ENCODE peak calls at places on chromosome X, in six cellular contexts. One of them, this sample, is unnamed. For H3K9me3, the result is how much of the 10 kb centered on the place peaks cover.

GRCh38 chrX:71533514-71533849 is 578 bp downstream of the OGT start:
- DNase-seq in PC-3: no peak
- DNase-seq in H9: no peak
- DNase-seq in fibroblast of lung: peak
- DNase-seq in osteoblast: no peak
- DNase-seq in GM23248: no peak
- DNase-seq in this sample: no peak

GRCh38 chrX:129931411-129932136 is 25.6 kb downstream of the UTP14A start:
- DNase-seq in H9: peak
- DNase-seq in GM23248: peak
- DNase-seq in fibroblast of lung: peak
- DNase-seq in osteoblast: peak
- DNase-seq in PC-3: peak
- DNase-seq in this sample: peak

GRCh38 chrX:68440940-68441339 is 7.6 kb upstream of the OPHN1 start:
- DNase-seq in PC-3: peak
- DNase-seq in fibroblast of lung: peak
- DNase-seq in osteoblast: no peak
- DNase-seq in H9: no peak
- DNase-seq in GM23248: peak
- DNase-seq in this sample: no peak

GRCh38 chrX:2931612-2932011 is 2.5 kb upstream of the ARSD start:
- DNase-seq in H9: peak
- DNase-seq in fibroblast of lung: no peak
- DNase-seq in osteoblast: no peak
- DNase-seq in PC-3: no peak
- DNase-seq in GM23248: no peak
- DNase-seq in this sample: no peak

GRCh38 chrX:154409222-154409871 is at the start of gene DNASE1L1:
- DNase-seq in fibroblast of lung: peak
- DNase-seq in GM23248: peak
- DNase-seq in H9: peak
- DNase-seq in osteoblast: peak
- DNase-seq in PC-3: peak
- DNase-seq in this sample: peak

GRCh38 chrX:144566592-144566991 is 680.7 kb upstream of the SPANXN1 start:
- DNase-seq in PC-3: no peak
- DNase-seq in H9: peak
- DNase-seq in fibroblast of lung: no peak
- DNase-seq in GM23248: no peak
- DNase-seq in osteoblast: no peak
- DNase-seq in this sample: peak

GRCh38 chrX:135421537-135421931 is 210 bp upstream of the SMIM10L2A start:
- DNase-seq in PC-3: peak
- DNase-seq in osteoblast: peak
- DNase-seq in fibroblast of lung: peak
- DNase-seq in H9: peak
- DNase-seq in GM23248: peak
- DNase-seq in this sample: peak

GRCh38 chrX:140664939-140665338 is 44.6 kb upstream of the LINC00632 start:
- DNase-seq in H9: no peak
- DNase-seq in PC-3: peak
- DNase-seq in osteoblast: no peak
- DNase-seq in GM23248: peak
- DNase-seq in fibroblast of lung: peak
- DNase-seq in this sample: peak

GRCh38 chrX:106927700-106928099 is 7.5 kb downstream of the CLDN2 start:
- DNase-seq in fibroblast of lung: no peak
- DNase-seq in PC-3: no peak
- DNase-seq in GM23248: no peak
- DNase-seq in H9: no peak
- DNase-seq in osteoblast: no peak
- DNase-seq in this sample: no peak

GRCh38 chrX:112774142-112774541 is 66.5 kb downstream of the AMOT start:
- DNase-seq in H9: no peak
- DNase-seq in GM23248: no peak
- DNase-seq in osteoblast: no peak
- DNase-seq in PC-3: no peak
- DNase-seq in fibroblast of lung: no peak
- DNase-seq in this sample: no peak

GRCh38 chrX:43349363-43349762 is 306.7 kb upstream of the MAOA start:
- DNase-seq in PC-3: peak
- DNase-seq in osteoblast: no peak
- DNase-seq in GM23248: peak
- DNase-seq in H9: peak
- DNase-seq in fibroblast of lung: no peak
- DNase-seq in this sample: peak

GRCh38 chrX:109776986-109777385 is 43.9 kb upstream of the ACSL4 start:
- DNase-seq in GM23248: no peak
- DNase-seq in fibroblast of lung: no peak
- DNase-seq in H9: no peak
- DNase-seq in osteoblast: no peak
- DNase-seq in PC-3: no peak
- DNase-seq in this sample: no peak

GRCh38 chrX:18696653-18697052 is 10.8 kb upstream of the PPEF1 start:
- DNase-seq in GM23248: no peak
- DNase-seq in osteoblast: no peak
- DNase-seq in fibroblast of lung: no peak
- DNase-seq in PC-3: no peak
- DNase-seq in H9: no peak
- DNase-seq in this sample: no peak

GRCh38 chrX:24646745-24647182 is 383 bp downstream of the PCYT1B start:
- DNase-seq in H9: peak
- DNase-seq in GM23248: peak
- DNase-seq in PC-3: no peak
- DNase-seq in fibroblast of lung: peak
- DNase-seq in osteoblast: no peak
- DNase-seq in this sample: no peak

GRCh38 chrX:134365923-134366322 is 94.0 kb upstream of the HPRT1 start:
- DNase-seq in H9: no peak
- DNase-seq in PC-3: peak
- DNase-seq in osteoblast: no peak
- DNase-seq in fibroblast of lung: no peak
- DNase-seq in GM23248: no peak
- DNase-seq in this sample: no peak

GRCh38 chrX:149849787-149850186 is 31.2 kb upstream of the MAGEA8 start:
- DNase-seq in fibroblast of lung: no peak
- DNase-seq in H9: no peak
- DNase-seq in GM23248: no peak
- DNase-seq in osteoblast: no peak
- DNase-seq in PC-3: no peak
- DNase-seq in this sample: no peak

GRCh38 chrX:131841496-131842410 is 181.3 kb upstream of the STK26 start:
- DNase-seq in osteoblast: peak
- DNase-seq in PC-3: peak
- DNase-seq in H9: peak
- DNase-seq in fibroblast of lung: peak
- DNase-seq in GM23248: peak
- DNase-seq in this sample: peak

GRCh38 chrX:45851434-45851991 is 650.8 kb upstream of the DIPK2B start:
- DNase-seq in PC-3: peak
- DNase-seq in H9: peak
- DNase-seq in fibroblast of lung: peak
- DNase-seq in osteoblast: peak
- DNase-seq in GM23248: peak
- DNase-seq in this sample: peak

GRCh38 chrX:45711231-45711630 is 510.6 kb upstream of the DIPK2B start:
- DNase-seq in GM23248: peak
- DNase-seq in fibroblast of lung: peak
- DNase-seq in PC-3: peak
- DNase-seq in H9: no peak
- DNase-seq in osteoblast: no peak
- DNase-seq in this sample: no peak

GRCh38 chrX:74510401-74510800 is 89.1 kb downstream of the SLC16A2 start:
- DNase-seq in osteoblast: no peak
- DNase-seq in PC-3: no peak
- DNase-seq in fibroblast of lung: no peak
- DNase-seq in GM23248: no peak
- DNase-seq in H9: no peak
- DNase-seq in this sample: no peak

GRCh38 chrX:154840856-154841255 is 6.4 kb upstream of the SMIM9 start:
- DNase-seq in osteoblast: peak
- DNase-seq in GM23248: peak
- DNase-seq in fibroblast of lung: peak
- DNase-seq in PC-3: peak
- DNase-seq in H9: no peak
- DNase-seq in this sample: peak

GRCh38 chrX:16873106-16873505 is 2.9 kb upstream of the RBBP7 start:
- DNase-seq in H9: no peak
- DNase-seq in GM23248: no peak
- DNase-seq in PC-3: peak
- DNase-seq in osteoblast: no peak
- DNase-seq in fibroblast of lung: no peak
- DNase-seq in this sample: no peak

GRCh38 chrX:110409925-110410324 is 51.3 kb downstream of the RTL9 start:
- DNase-seq in osteoblast: no peak
- DNase-seq in H9: no peak
- DNase-seq in GM23248: peak
- DNase-seq in fibroblast of lung: peak
- DNase-seq in PC-3: peak
- DNase-seq in this sample: no peak

GRCh38 chrX:10450229-10450958 is 170.0 kb downstream of the MID1 start:
- DNase-seq in osteoblast: no peak
- DNase-seq in H9: no peak
- DNase-seq in GM23248: peak
- DNase-seq in fibroblast of lung: peak
- DNase-seq in PC-3: peak
- DNase-seq in this sample: no peak

GRCh38 chrX:99494668-99495067 is 915.4 kb downstream of the PCDH19 start:
- DNase-seq in PC-3: no peak
- DNase-seq in GM23248: no peak
- DNase-seq in H9: no peak
- DNase-seq in fibroblast of lung: no peak
- DNase-seq in osteoblast: no peak
- DNase-seq in this sample: no peak

GRCh38 chrX:1767026-1767425 is 152.2 kb downstream of the ASMT start:
- DNase-seq in PC-3: no peak
- DNase-seq in fibroblast of lung: no peak
- DNase-seq in GM23248: no peak
- DNase-seq in osteoblast: no peak
- DNase-seq in H9: no peak
- DNase-seq in this sample: no peak

GRCh38 chrX:2691543-2692220 is 587 bp downstream of the CD99 start:
- DNase-seq in PC-3: peak
- DNase-seq in H9: no peak
- DNase-seq in GM23248: peak
- DNase-seq in osteoblast: peak
- DNase-seq in fibroblast of lung: peak
- DNase-seq in this sample: no peak

GRCh38 chrX:134244043-134244442 is 7.1 kb downstream of the CCDC160 start:
- DNase-seq in GM23248: no peak
- DNase-seq in osteoblast: no peak
- DNase-seq in PC-3: peak
- DNase-seq in fibroblast of lung: peak
- DNase-seq in H9: no peak
- DNase-seq in this sample: no peak

DNA sequence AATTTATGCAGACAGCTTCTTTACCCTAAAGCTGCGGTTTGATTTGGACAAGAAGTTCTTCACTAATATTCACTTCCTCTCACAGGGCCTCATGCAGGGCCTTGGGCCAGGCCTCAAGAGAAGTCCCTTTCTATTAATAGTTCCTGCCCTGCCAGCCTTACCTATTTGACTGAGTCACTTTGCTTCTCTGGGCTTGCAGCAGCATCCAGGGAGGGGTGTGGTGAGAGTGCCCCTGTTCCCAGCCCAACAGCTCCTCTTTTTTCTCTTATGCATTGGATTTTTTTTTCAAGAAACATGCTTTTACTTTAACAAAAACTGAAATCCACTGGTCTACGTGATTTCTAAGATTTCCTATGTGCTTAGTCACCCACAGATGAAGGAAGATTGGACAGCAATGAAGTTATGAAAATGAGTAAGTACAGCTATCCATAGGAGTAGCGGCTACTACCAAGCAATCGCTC is 26.7 kb downstream of the FAM156B start:
- DNase-seq in fibroblast of lung: peak
- DNase-seq in GM23248: peak
- DNase-seq in H9: no peak
- DNase-seq in PC-3: peak
- DNase-seq in osteoblast: peak
- DNase-seq in this sample: peak
- H3K4me2 ChIP-seq in fibroblast of lung: no peak
- H3K4me2 ChIP-seq in GM23248: peak
- H3K4me2 ChIP-seq in H9: no peak
- H3K4me2 ChIP-seq in PC-3: peak
- H3K4me2 ChIP-seq in osteoblast: peak
- H3K4me2 ChIP-seq in this sample: peak

GRCh38 chrX:41066969-41067368 is 18.3 kb upstream of the USP9X start:
- DNase-seq in GM23248: no peak
- DNase-seq in PC-3: no peak
- DNase-seq in H9: no peak
- DNase-seq in osteoblast: no peak
- DNase-seq in fibroblast of lung: no peak
- DNase-seq in this sample: no peak
- H2AFZ ChIP-seq in GM23248: no peak
- H2AFZ ChIP-seq in PC-3: no peak
- H2AFZ ChIP-seq in H9: no peak
- H2AFZ ChIP-seq in osteoblast: no peak
- H2AFZ ChIP-seq in fibroblast of lung: no peak
- H2AFZ ChIP-seq in this sample: no peak

GRCh38 chrX:85815203-85815751 is 232.1 kb downstream of the CHM start:
- DNase-seq in GM23248: no peak
- DNase-seq in H9: no peak
- DNase-seq in fibroblast of lung: no peak
- DNase-seq in PC-3: no peak
- DNase-seq in osteoblast: no peak
- DNase-seq in this sample: peak
- H3K9me3 ChIP-seq in GM23248: under half
- H3K9me3 ChIP-seq in H9: half or more
- H3K9me3 ChIP-seq in fibroblast of lung: under half
- H3K9me3 ChIP-seq in PC-3: under half
- H3K9me3 ChIP-seq in osteoblast: under half
- H3K9me3 ChIP-seq in this sample: under half

DNA sequence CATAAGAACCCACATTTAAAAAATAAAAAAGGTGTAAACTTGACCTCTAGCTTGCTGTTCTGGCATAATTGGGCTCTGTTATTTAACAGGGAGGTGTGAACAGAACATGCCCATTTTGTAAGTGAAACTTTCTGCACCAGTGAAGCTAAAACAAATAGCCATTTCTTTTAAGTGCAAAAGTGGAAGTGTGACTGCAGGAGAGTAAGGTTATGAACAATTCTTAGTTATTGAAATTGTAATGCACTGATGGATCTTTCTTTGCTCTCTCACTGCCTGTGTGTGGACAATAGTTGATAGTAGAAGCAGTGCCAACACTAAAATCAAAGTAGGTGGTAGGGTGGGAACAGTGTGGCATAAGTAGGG is 12.6 kb downstream of the P2RY10 start:
- DNase-seq in osteoblast: no peak
- DNase-seq in fibroblast of lung: no peak
- DNase-seq in PC-3: no peak
- DNase-seq in GM23248: no peak
- DNase-seq in H9: no peak
- DNase-seq in this sample: no peak
- H3K4me2 ChIP-seq in osteoblast: no peak
- H3K4me2 ChIP-seq in fibroblast of lung: no peak
- H3K4me2 ChIP-seq in PC-3: no peak
- H3K4me2 ChIP-seq in GM23248: no peak
- H3K4me2 ChIP-seq in H9: no peak
- H3K4me2 ChIP-seq in this sample: no peak